ENCODE peak calls at places on chromosomes 16 and 17, in four cellular contexts. One of them, this sample, is unnamed.

GRCh38 chr17:42009170-42009569 is 8.1 kb downstream of the DNAJC7 start:
- DNase-seq in AG04449: no peak
- DNase-seq in kidney epithelial cell: no peak
- DNase-seq in endothelial cell of umbilical vein: no peak
- DNase-seq in this sample: no peak

GRCh38 chr16:57984443-57985203 is 13.7 kb upstream of the CNGB1 start:
- DNase-seq in AG04449: no peak
- DNase-seq in kidney epithelial cell: peak
- DNase-seq in endothelial cell of umbilical vein: peak
- DNase-seq in this sample: peak

GRCh38 chr17:8116779-8117178 is 1.5 kb downstream of the ALOXE3 start:
- DNase-seq in AG04449: no peak
- DNase-seq in kidney epithelial cell: no peak
- DNase-seq in endothelial cell of umbilical vein: no peak
- DNase-seq in this sample: no peak

GRCh38 chr16:86404678-86405077 is 105.6 kb upstream of the FOXF1 start:
- DNase-seq in AG04449: no peak
- DNase-seq in kidney epithelial cell: no peak
- DNase-seq in endothelial cell of umbilical vein: no peak
- DNase-seq in this sample: no peak

GRCh38 chr17:51820252-51820651 is 338.3 kb downstream of the CA10 start:
- DNase-seq in AG04449: no peak
- DNase-seq in kidney epithelial cell: no peak
- DNase-seq in endothelial cell of umbilical vein: no peak
- DNase-seq in this sample: no peak

GRCh38 chr16:84582958-84583516 is 34.8 kb downstream of the COTL1 start:
- DNase-seq in AG04449: peak
- DNase-seq in kidney epithelial cell: no peak
- DNase-seq in endothelial cell of umbilical vein: no peak
- DNase-seq in this sample: no peak

GRCh38 chr16:81447383-81448101 is 2.9 kb downstream of the CMIP start:
- DNase-seq in AG04449: no peak
- DNase-seq in kidney epithelial cell: no peak
- DNase-seq in endothelial cell of umbilical vein: peak
- DNase-seq in this sample: no peak

GRCh38 chr17:72219136-72219823 is 98.5 kb downstream of the SOX9 start:
- DNase-seq in AG04449: no peak
- DNase-seq in kidney epithelial cell: no peak
- DNase-seq in endothelial cell of umbilical vein: no peak
- DNase-seq in this sample: peak

GRCh38 chr17:34207572-34207971 is 47.5 kb upstream of the CCL2 start:
- DNase-seq in AG04449: no peak
- DNase-seq in kidney epithelial cell: no peak
- DNase-seq in endothelial cell of umbilical vein: no peak
- DNase-seq in this sample: no peak

GRCh38 chr16:4488486-4488967 is 12.3 kb downstream of the HMOX2 start:
- DNase-seq in AG04449: no peak
- DNase-seq in kidney epithelial cell: no peak
- DNase-seq in endothelial cell of umbilical vein: peak
- DNase-seq in this sample: no peak

GRCh38 chr16:29819506-29819905 is 756 bp upstream of the MVP start:
- DNase-seq in AG04449: no peak
- DNase-seq in kidney epithelial cell: no peak
- DNase-seq in endothelial cell of umbilical vein: no peak
- DNase-seq in this sample: no peak

GRCh38 chr17:59607817-59608403 is 11.8 kb upstream of the CLTC start:
- DNase-seq in AG04449: no peak
- DNase-seq in kidney epithelial cell: no peak
- DNase-seq in endothelial cell of umbilical vein: no peak
- DNase-seq in this sample: no peak

GRCh38 chr17:34730816-34731215 is 151.4 kb downstream of the TMEM132E start:
- DNase-seq in AG04449: no peak
- DNase-seq in kidney epithelial cell: no peak
- DNase-seq in endothelial cell of umbilical vein: no peak
- DNase-seq in this sample: no peak

GRCh38 chr16:57113042-57113453 is 20.7 kb downstream of the CPNE2 start:
- DNase-seq in AG04449: no peak
- DNase-seq in kidney epithelial cell: peak
- DNase-seq in endothelial cell of umbilical vein: no peak
- DNase-seq in this sample: no peak

GRCh38 chr16:51154271-51155171 is 3.5 kb upstream of the SALL1 start:
- DNase-seq in AG04449: no peak
- DNase-seq in kidney epithelial cell: no peak
- DNase-seq in endothelial cell of umbilical vein: no peak
- DNase-seq in this sample: no peak

GRCh38 chr16:88639231-88640038 is 1.1 kb downstream of the IL17C start:
- DNase-seq in AG04449: no peak
- DNase-seq in kidney epithelial cell: no peak
- DNase-seq in endothelial cell of umbilical vein: no peak
- DNase-seq in this sample: no peak

DNA sequence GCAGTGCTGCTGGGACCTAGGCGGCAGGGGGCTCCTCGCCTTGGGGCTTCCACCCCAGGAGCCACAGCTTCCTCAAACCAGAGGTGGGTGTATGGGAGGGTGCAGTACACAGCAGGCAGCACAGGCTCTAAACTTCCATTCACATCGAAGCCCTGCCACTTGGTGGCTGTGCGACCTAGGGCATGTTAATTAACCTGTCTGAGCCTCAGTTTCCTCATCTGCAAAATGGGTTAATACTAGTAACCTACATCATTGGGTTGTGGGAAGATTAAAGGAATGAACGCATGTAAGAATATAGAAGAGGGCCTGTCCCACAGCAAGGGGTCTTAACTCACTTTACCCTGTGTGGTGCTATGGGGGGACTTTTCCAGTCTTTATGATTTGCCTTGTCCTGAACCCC is 26.8 kb upstream of the LHX1 start:
- DNase-seq in AG04449: no peak
- DNase-seq in kidney epithelial cell: no peak
- DNase-seq in endothelial cell of umbilical vein: no peak
- DNase-seq in this sample: no peak
- TF ChIP-seq CTCF in AG04449: no peak
- TF ChIP-seq CTCF in kidney epithelial cell: no peak
- TF ChIP-seq CTCF in endothelial cell of umbilical vein: no peak
- TF ChIP-seq CTCF in this sample: no peak

DNA sequence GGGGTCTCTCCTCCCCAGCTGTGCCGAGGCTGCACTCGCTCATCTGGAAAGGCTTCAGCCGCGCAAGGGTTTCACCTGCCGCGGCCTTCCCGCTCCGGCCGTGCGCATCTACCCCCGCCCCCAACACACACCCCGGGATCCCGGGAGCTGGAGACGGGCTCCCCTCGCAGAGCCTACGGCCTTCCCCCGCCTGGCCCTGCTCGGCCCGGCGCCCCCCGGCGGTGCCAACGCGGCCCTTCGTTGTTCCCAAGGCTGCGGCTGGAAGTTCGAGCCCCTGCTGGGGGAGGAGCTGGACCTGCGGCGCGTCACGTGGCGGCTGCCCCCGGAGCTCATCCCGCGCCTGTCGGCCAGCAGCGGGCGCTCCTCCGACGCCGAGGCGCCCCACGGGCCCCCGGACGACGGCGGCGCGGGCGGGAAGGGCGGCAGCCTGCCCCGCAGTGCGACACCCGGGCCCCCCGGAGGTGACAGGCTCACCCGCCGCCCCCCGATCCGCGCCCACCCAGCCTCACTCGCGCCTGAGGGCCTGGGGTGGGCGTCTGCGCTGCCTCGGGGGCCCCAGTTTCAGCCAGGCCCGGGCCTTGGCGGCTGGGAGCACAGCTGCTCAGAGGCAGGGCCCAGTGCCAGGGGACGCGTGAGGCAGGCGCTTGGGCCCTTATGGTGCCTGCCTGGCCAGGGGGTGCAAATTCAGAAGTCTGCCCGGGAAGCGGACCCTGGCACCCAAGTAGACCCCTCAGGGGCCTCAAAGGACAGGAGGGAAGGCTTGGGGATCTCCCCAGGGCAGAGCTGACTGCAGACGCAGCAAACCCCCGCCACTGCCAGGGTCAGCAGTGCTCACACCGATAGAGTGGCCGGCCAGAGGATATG is 11.2 kb downstream of the GALK1 start:
- DNase-seq in AG04449: no peak
- DNase-seq in kidney epithelial cell: no peak
- DNase-seq in endothelial cell of umbilical vein: no peak
- DNase-seq in this sample: no peak
- H3K4me3 ChIP-seq in AG04449: peak
- H3K4me3 ChIP-seq in kidney epithelial cell: peak
- H3K4me3 ChIP-seq in endothelial cell of umbilical vein: no peak
- H3K4me3 ChIP-seq in this sample: no peak

GRCh38 chr16:49859139-49859947 is 3.4 kb upstream of the ZNF423 start:
- DNase-seq in AG04449: no peak
- DNase-seq in kidney epithelial cell: no peak
- DNase-seq in endothelial cell of umbilical vein: peak
- DNase-seq in this sample: no peak

GRCh38 chr16:49858200-49859129 is 2.6 kb upstream of the ZNF423 start:
- DNase-seq in AG04449: no peak
- DNase-seq in kidney epithelial cell: no peak
- DNase-seq in endothelial cell of umbilical vein: peak
- DNase-seq in this sample: no peak

GRCh38 chr16:49855822-49856740 is at the start of gene ZNF423:
- DNase-seq in AG04449: no peak
- DNase-seq in kidney epithelial cell: no peak
- DNase-seq in endothelial cell of umbilical vein: peak
- DNase-seq in this sample: no peak

GRCh38 chr16:49856741-49857330 is 924 bp upstream of the ZNF423 start:
- DNase-seq in AG04449: peak
- DNase-seq in kidney epithelial cell: no peak
- DNase-seq in endothelial cell of umbilical vein: peak
- DNase-seq in this sample: peak

GRCh38 chr16:49857423-49858181 is 1.7 kb upstream of the ZNF423 start:
- DNase-seq in AG04449: no peak
- DNase-seq in kidney epithelial cell: no peak
- DNase-seq in endothelial cell of umbilical vein: peak
- DNase-seq in this sample: no peak
- TF ChIP-seq CTCF in AG04449: peak
- TF ChIP-seq CTCF in kidney epithelial cell: peak
- TF ChIP-seq CTCF in endothelial cell of umbilical vein: peak
- TF ChIP-seq CTCF in this sample: peak

GRCh38 chr16:35602116-35602515 is 2142.7 kb downstream of the TP53TG3F start:
- DNase-seq in AG04449: no peak
- DNase-seq in kidney epithelial cell: no peak
- DNase-seq in endothelial cell of umbilical vein: no peak
- DNase-seq in this sample: no peak

GRCh38 chr16:35596467-35596866 is 2137.1 kb downstream of the TP53TG3F start:
- DNase-seq in AG04449: no peak
- DNase-seq in kidney epithelial cell: no peak
- DNase-seq in endothelial cell of umbilical vein: no peak
- DNase-seq in this sample: no peak

GRCh38 chr16:35599429-35600165 is 2140.2 kb downstream of the TP53TG3F start:
- DNase-seq in AG04449: no peak
- DNase-seq in kidney epithelial cell: no peak
- DNase-seq in endothelial cell of umbilical vein: no peak
- DNase-seq in this sample: no peak

GRCh38 chr16:35598696-35599332 is 2139.4 kb downstream of the TP53TG3F start:
- DNase-seq in AG04449: no peak
- DNase-seq in kidney epithelial cell: no peak
- DNase-seq in endothelial cell of umbilical vein: no peak
- DNase-seq in this sample: no peak
- H3K4me3 ChIP-seq in AG04449: no peak
- H3K4me3 ChIP-seq in kidney epithelial cell: no peak
- H3K4me3 ChIP-seq in endothelial cell of umbilical vein: no peak
- H3K4me3 ChIP-seq in this sample: no peak

DNA sequence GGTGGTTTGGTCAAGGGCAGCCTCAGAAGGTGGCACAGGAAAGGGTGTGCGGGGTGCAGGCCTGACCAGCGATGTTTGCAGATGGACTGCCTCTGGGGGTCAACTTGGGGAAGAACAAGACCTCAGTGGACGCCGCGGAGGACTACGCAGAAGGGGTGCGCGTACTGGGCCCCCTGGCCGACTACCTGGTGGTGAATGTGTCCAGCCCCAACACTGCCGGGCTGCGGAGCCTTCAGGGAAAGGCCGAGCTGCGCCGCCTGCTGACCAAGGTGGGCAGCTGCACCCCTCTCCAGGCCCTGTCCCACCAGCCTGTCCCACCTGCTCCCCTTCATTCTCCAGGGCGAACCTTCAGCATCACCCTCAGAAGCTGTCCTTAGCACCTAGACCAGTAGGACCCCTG is 12.5 kb downstream of the DHODH start:
- DNase-seq in AG04449: no peak
- DNase-seq in kidney epithelial cell: no peak
- DNase-seq in endothelial cell of umbilical vein: no peak
- DNase-seq in this sample: no peak
- TF ChIP-seq CTCF in AG04449: peak
- TF ChIP-seq CTCF in kidney epithelial cell: peak
- TF ChIP-seq CTCF in endothelial cell of umbilical vein: peak
- TF ChIP-seq CTCF in this sample: peak

GRCh38 chr16:12798171-12798570 is 5.5 kb downstream of the CPPED1 start:
- DNase-seq in AG04449: no peak
- DNase-seq in kidney epithelial cell: no peak
- DNase-seq in endothelial cell of umbilical vein: no peak
- DNase-seq in this sample: no peak

GRCh38 chr16:12793120-12793889 is 10.4 kb downstream of the CPPED1 start:
- DNase-seq in AG04449: no peak
- DNase-seq in kidney epithelial cell: no peak
- DNase-seq in endothelial cell of umbilical vein: no peak
- DNase-seq in this sample: no peak

GRCh38 chr16:12791340-12791739 is 12.3 kb downstream of the CPPED1 start:
- DNase-seq in AG04449: no peak
- DNase-seq in kidney epithelial cell: no peak
- DNase-seq in endothelial cell of umbilical vein: no peak
- DNase-seq in this sample: no peak

GRCh38 chr16:12796498-12796897 is 7.2 kb downstream of the CPPED1 start:
- DNase-seq in AG04449: no peak
- DNase-seq in kidney epithelial cell: no peak
- DNase-seq in endothelial cell of umbilical vein: no peak
- DNase-seq in this sample: no peak

GRCh38 chr16:12794486-12795399 is 8.9 kb downstream of the CPPED1 start:
- DNase-seq in AG04449: no peak
- DNase-seq in kidney epithelial cell: no peak
- DNase-seq in endothelial cell of umbilical vein: no peak
- DNase-seq in this sample: no peak
- H3K4me3 ChIP-seq in AG04449: no peak
- H3K4me3 ChIP-seq in kidney epithelial cell: no peak
- H3K4me3 ChIP-seq in endothelial cell of umbilical vein: no peak
- H3K4me3 ChIP-seq in this sample: no peak

DNA sequence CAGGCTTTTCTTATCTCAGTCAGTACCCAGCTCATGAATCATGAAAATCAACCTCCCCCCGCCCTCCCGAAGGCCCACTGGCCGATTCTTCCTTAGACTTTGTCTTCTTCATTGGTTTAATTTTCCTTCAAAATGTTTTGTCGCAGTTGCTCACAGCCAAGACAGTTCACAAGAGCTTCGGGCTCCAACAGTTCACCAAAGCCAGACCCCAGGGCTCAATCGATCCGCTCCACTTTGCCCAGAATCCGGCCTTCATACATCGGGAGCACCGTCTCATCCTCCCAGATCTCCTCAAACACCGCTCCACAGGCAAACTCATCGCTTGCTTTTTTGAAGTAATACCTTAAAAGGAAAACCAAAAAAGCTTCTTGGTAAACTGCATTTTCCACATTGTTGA is 31.7 kb downstream of the AXIN2 start:
- DNase-seq in AG04449: no peak
- DNase-seq in kidney epithelial cell: no peak
- DNase-seq in endothelial cell of umbilical vein: no peak
- DNase-seq in this sample: no peak
- TF ChIP-seq CTCF in AG04449: no peak
- TF ChIP-seq CTCF in kidney epithelial cell: no peak
- TF ChIP-seq CTCF in endothelial cell of umbilical vein: no peak
- TF ChIP-seq CTCF in this sample: no peak